ENCODE peak calls at places on chromosome 1, in ten cellular contexts. S is stimulated activated CD4-positive, alpha-beta T cell treated with anti-CD3 and anti-CD28 coated beads, Interleukin-2, amount 100 ng/mL, for 48 hours; E is activated naive CD4-positive, alpha-beta T cell; L is NCI-H2029; X is D341Med; Z is NCI-H524; J is anterior cingulate cortex; Y is hypothalamus; R is RWPE1; D is lung. K is an unnamed sample.

GRCh38 chr1:33659641-33660040 is 187.2 kb downstream of the ZSCAN20 start:
- DNase-seq in S (no peak), E (no peak), L (no peak), X (no peak), Z (no peak), J (no peak), Y (no peak), R (no peak), D (no peak), K (no peak)

GRCh38 chr1:204941415-204942338 is 71.0 kb downstream of the NFASC start:
- DNase-seq in S (peak; percentile 57), E (no peak), L (peak; percentile 32), X (peak; percentile 86), Z (peak; percentile 82), J (no peak), Y (no peak), R (peak; percentile 75), D (peak; percentile 57), K (peak; percentile 49)

GRCh38 chr1:166117776-166118175 is 49.0 kb downstream of the FAM78B start:
- DNase-seq in S (no peak), E (no peak), L (no peak), X (no peak), Z (no peak), J (no peak), Y (no peak), R (no peak), D (no peak), K (no peak)

GRCh38 chr1:245153645-245154428 is 948 bp upstream of the KIF26B start:
- DNase-seq in S (no peak), E (no peak), L (no peak), X (peak; percentile 68), Z (no peak), J (no peak), Y (no peak), R (peak; percentile 5), D (no peak), K (no peak)

GRCh38 chr1:44619261-44619900 is 54.9 kb downstream of the TMEM53 start:
- DNase-seq in S (no peak), E (no peak), L (no peak), X (no peak), Z (no peak), J (no peak), Y (no peak), R (no peak), D (no peak), K (no peak)

GRCh38 chr1:89454845-89455521 is 69.6 kb upstream of the LRRC8B start:
- DNase-seq in S (peak; percentile 54), E (peak; percentile 19), L (peak; percentile 69), X (peak; percentile 54), Z (peak; percentile 21), J (no peak), Y (no peak), R (peak; percentile 57), D (no peak), K (peak; percentile 34)

GRCh38 chr1:40799351-40799867 is 15.8 kb downstream of the KCNQ4 start:
- DNase-seq in S (no peak), E (no peak), L (no peak), X (no peak), Z (no peak), J (no peak), Y (no peak), R (no peak), D (no peak), K (no peak)

GRCh38 chr1:182459949-182460348 is 10.0 kb downstream of the RGSL1 start:
- DNase-seq in S (no peak), E (no peak), L (no peak), X (no peak), Z (no peak), J (no peak), Y (no peak), R (no peak), D (no peak), K (no peak)

GRCh38 chr1:44290250-44291094 is 64.6 kb downstream of the ERI3 start:
- DNase-seq in S (no peak), E (no peak), L (no peak), X (no peak), Z (no peak), J (no peak), Y (no peak), R (no peak), D (no peak), K (no peak)

GRCh38 chr1:154619181-154619948 is 11.4 kb upstream of the ADAR start:
- DNase-seq in S (no peak), E (no peak), L (no peak), X (no peak), Z (no peak), J (no peak), Y (no peak), R (no peak), D (no peak), K (no peak)

GRCh38 chr1:34113887-34114286 is 51.1 kb downstream of the CSMD2 start:
- DNase-seq in S (no peak), E (no peak), L (peak; percentile 19), X (no peak), Z (no peak), J (no peak), Y (no peak), R (peak; percentile 19), D (no peak), K (no peak)

GRCh38 chr1:36816348-36816747 is 218.0 kb downstream of the GRIK3 start:
- DNase-seq in S (no peak), E (no peak), L (peak; percentile 56), X (no peak), Z (no peak), J (no peak), Y (no peak), R (no peak), D (no peak), K (no peak)

GRCh38 chr1:98783821-98784220 is 122.3 kb downstream of the SNX7 start:
- DNase-seq in S (no peak), E (no peak), L (no peak), X (no peak), Z (no peak), J (no peak), Y (no peak), R (no peak), D (no peak), K (no peak)

GRCh38 chr1:86068841-86069756 is 87.5 kb downstream of the COL24A1 start:
- DNase-seq in S (no peak), E (no peak), L (peak; percentile 9), X (no peak), Z (no peak), J (no peak), Y (no peak), R (no peak), D (no peak), K (no peak)

GRCh38 chr1:112358798-112359408 is 37.1 kb upstream of the CTTNBP2NL start:
- DNase-seq in S (peak; percentile 28), E (no peak), L (peak; percentile 7), X (peak; percentile 68), Z (no peak), J (peak; percentile 32), Y (peak; percentile 6), R (peak; percentile 51), D (peak; percentile 72), K (peak; percentile 8)

GRCh38 chr1:218377143-218377660 is 32.1 kb downstream of the TGFB2 start:
- DNase-seq in S (peak; percentile 48), E (no peak), L (no peak), X (no peak), Z (no peak), J (no peak), Y (no peak), R (peak; percentile 97), D (no peak), K (no peak)

GRCh38 chr1:8873506-8874229 is 4.8 kb downstream of the ENO1 start:
- DNase-seq in S (peak; percentile 77), E (peak; percentile 30), L (no peak), X (no peak), Z (no peak), J (peak; percentile 80), Y (no peak), R (peak; percentile 95), D (peak; percentile 92), K (no peak)

GRCh38 chr1:106268070-106268469 is 788.4 kb upstream of the PRMT6 start:
- DNase-seq in S (no peak), E (no peak), L (peak; percentile 28), X (peak; percentile 41), Z (no peak), J (no peak), Y (no peak), R (no peak), D (no peak), K (no peak)